ENCODE peak calls at places on chromosome 20, in four cellular contexts. J is A549, L is K562, G is HepG2. D is an unnamed sample.

GRCh38 chr20:44837949-44838348 is 27.6 kb upstream of the RIMS4 start:
- DNase-seq in J (no peak), L (no peak), G (no peak), D (no peak)

GRCh38 chr20:40704828-40705227 is 15.8 kb upstream of the MAFB start:
- DNase-seq in J (no peak), L (no peak), G (no peak), D (no peak)

GRCh38 chr20:20076297-20077065 is 24.1 kb downstream of the CFAP61 start:
- DNase-seq in J (no peak), L (no peak), G (no peak), D (no peak)

GRCh38 chr20:4267242-4267641 is 251.9 kb upstream of the RNF24 start:
- DNase-seq in J (no peak), L (no peak), G (no peak), D (no peak)

GRCh38 chr20:22402990-22403859 is 181.1 kb downstream of the FOXA2 start:
- DNase-seq in J (no peak), L (peak), G (peak), D (no peak)

GRCh38 chr20:23245553-23246128 is 105.0 kb upstream of the NXT1 start:
- DNase-seq in J (peak), L (peak), G (peak), D (peak)

GRCh38 chr20:39773380-39774000 is 811.3 kb downstream of the DHX35 start:
- DNase-seq in J (no peak), L (no peak), G (no peak), D (no peak)

GRCh38 chr20:3732327-3733118 is at the start of gene HSPA12B:
- DNase-seq in J (no peak), L (no peak), G (no peak), D (no peak)

GRCh38 chr20:54123587-54124180 is 50.1 kb downstream of the CYP24A1 start:
- DNase-seq in J (peak), L (no peak), G (peak), D (peak)

GRCh38 chr20:34581341-34582189 is 23.0 kb downstream of the MAP1LC3A start:
- DNase-seq in J (no peak), L (no peak), G (no peak), D (no peak)

GRCh38 chr20:17452441-17452840 is 78.7 kb downstream of the BFSP1 start:
- DNase-seq in J (no peak), L (no peak), G (no peak), D (no peak)

GRCh38 chr20:63102720-63103375 is 96.1 kb upstream of the BHLHE23 start:
- DNase-seq in J (peak), L (no peak), G (no peak), D (no peak)

GRCh38 chr20:41371361-41371760 is 4.7 kb upstream of the EMILIN3 start:
- DNase-seq in J (no peak), L (no peak), G (no peak), D (no peak)

GRCh38 chr20:2236266-2236665 is 59.5 kb upstream of the TGM3 start:
- DNase-seq in J (peak), L (peak), G (no peak), D (no peak)

GRCh38 chr20:58583141-58583540 is 67.9 kb upstream of the APCDD1L start:
- DNase-seq in J (no peak), L (no peak), G (no peak), D (no peak)
- TF ChIP-seq PHF8 in J (no peak), L (no peak), G (no peak), D (no peak)

GRCh38 chr20:49210101-49210749 is 9.0 kb upstream of the DDX27 start:
- DNase-seq in J (no peak), L (no peak), G (no peak), D (no peak)
- TF ChIP-seq PHF8 in J (no peak), L (no peak), G (no peak), D (no peak)

DNA sequence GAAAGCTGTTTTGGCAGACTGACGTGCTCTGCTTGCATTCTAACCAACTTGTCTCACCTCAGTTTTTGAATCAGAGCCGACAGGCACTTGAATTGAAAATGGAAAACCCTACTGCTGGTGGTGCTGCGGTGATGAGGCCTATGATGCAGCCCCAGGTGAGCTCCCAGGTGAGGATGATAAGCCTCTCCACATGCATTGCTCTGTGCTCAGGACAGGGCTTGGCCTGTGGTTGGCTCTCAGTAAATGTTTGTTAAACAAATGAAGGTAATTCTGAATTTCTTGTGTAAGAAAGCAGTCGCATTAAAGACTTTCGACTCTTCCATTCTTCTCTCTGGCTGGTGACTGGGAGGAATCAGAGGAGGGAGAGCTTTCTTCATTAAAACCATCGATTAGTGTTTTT is 136.3 kb downstream of the SULF2 start:
- DNase-seq in J (no peak), L (no peak), G (no peak), D (peak)
- TF ChIP-seq PHF8 in J (no peak), L (no peak), G (no peak), D (no peak)

GRCh38 chr20:43586641-43587040 is 4.1 kb upstream of the IFT52 start:
- DNase-seq in J (no peak), L (no peak), G (no peak), D (no peak)
- TF ChIP-seq PHF8 in J (no peak), L (no peak), G (no peak), D (no peak)

GRCh38 chr20:37265152-37265551 is 3.5 kb upstream of the GHRH start:
- DNase-seq in J (no peak), L (no peak), G (no peak), D (no peak)
- TF ChIP-seq PHF8 in J (no peak), L (no peak), G (no peak), D (no peak)

DNA sequence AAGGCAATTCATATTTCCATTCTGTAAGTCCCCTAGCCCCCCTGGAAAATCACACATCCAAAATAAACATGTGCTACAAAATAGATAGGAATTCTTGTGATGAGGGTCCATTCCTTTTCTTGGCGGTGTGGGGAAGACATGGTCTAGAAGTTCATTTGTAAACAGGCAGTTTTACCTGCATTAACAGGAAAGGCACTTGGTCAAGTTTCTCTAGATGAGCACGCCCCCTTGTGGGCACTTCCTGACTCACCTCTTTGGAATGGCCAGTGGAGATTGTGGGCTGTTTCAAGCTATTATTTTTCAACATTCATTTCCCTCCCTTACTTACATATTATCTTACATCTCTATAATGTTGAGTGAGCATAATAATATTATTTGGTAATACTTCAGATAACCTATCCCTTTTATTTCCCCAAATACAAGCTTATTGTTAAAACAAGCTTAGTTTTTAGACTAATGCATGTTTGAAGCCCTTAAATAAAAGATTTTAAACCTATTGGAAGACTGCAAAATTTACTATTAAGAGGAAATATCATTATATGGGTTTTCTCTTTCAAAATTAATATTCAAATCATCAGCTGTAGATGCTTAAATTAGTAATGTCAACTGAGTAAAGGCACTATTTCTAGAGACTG is 92.1 kb downstream of the TASP1 start:
- DNase-seq in J (peak), L (peak), G (peak), D (peak)
- TF ChIP-seq PHF8 in J (no peak), L (no peak), G (no peak), D (no peak)